ENCODE peak calls at places on chromosomes 4 and X, in seven cellular contexts. L is A549, F is HT-29, T is anterior cingulate cortex, S is fibroblast of lung, I is HEK293T, M is neural progenitor cell. V is an unnamed sample.
A peak's percentile ranks its signal among the peaks of the same experiment; 100 is the strongest.

GRCh38 chr4:155675709-155676429 is 9.2 kb downstream of the GUCY1A1 start:
- DNase-seq in L (no peak), F (no peak), T (no peak), S (no peak), I (peak; percentile 38), M (peak; percentile 24), V (no peak)

GRCh38 chrX:133402042-133402453 is 13.2 kb downstream of the GPC4 start:
- DNase-seq in L (no peak), F (no peak), T (no peak), S (peak; percentile 61), I (no peak), M (no peak), V (no peak)

GRCh38 chr4:76626686-76627465 is 191.8 kb downstream of the SHROOM3 start:
- DNase-seq in L (peak; percentile 20), F (no peak), T (no peak), S (peak; percentile 47), I (peak; percentile 40), M (no peak), V (no peak)

GRCh38 chr4:102612195-102612594 is 111.0 kb downstream of the NFKB1 start:
- DNase-seq in L (no peak), F (no peak), T (no peak), S (no peak), I (no peak), M (no peak), V (no peak)

GRCh38 chrX:45515262-45516215 is 314.9 kb upstream of the DIPK2B start:
- DNase-seq in L (peak; percentile 56), F (peak; percentile 80), T (peak; percentile 3), S (peak; percentile 95), I (peak; percentile 42), M (peak; percentile 49), V (peak; percentile 17)

GRCh38 chrX:70494441-70494840 is 49.8 kb downstream of the DLG3 start:
- DNase-seq in L (peak; percentile 13), F (no peak), T (no peak), S (no peak), I (no peak), M (no peak), V (no peak)

GRCh38 chrX:121389976-121390709 is 342.7 kb downstream of the GLUD2 start:
- DNase-seq in L (no peak), F (peak; percentile 66), T (no peak), S (no peak), I (no peak), M (no peak), V (no peak)

GRCh38 chr4:89939994-89940393 is 45.3 kb downstream of the MMRN1 start:
- DNase-seq in L (no peak), F (no peak), T (peak; percentile 1), S (peak; percentile 86), I (no peak), M (no peak), V (no peak)

GRCh38 chr4:102343964-102344519 is 1.2 kb downstream of the SLC39A8 start:
- DNase-seq in L (no peak), F (no peak), T (no peak), S (no peak), I (no peak), M (peak; percentile 56), V (no peak)

GRCh38 chr4:4866833-4867744 is 7.6 kb downstream of the MSX1 start:
- DNase-seq in L (no peak), F (no peak), T (no peak), S (no peak), I (no peak), M (peak; percentile 84), V (no peak)

GRCh38 chr4:173448103-173448502 is 49.2 kb upstream of the SCRG1 start:
- DNase-seq in L (no peak), F (no peak), T (peak; percentile 9), S (peak; percentile 74), I (no peak), M (no peak), V (peak; percentile 19)

GRCh38 chr4:174365018-174365587 is 81.4 kb downstream of the CEP44 start:
- DNase-seq in L (no peak), F (peak; percentile 57), T (no peak), S (peak; percentile 61), I (peak; percentile 20), M (peak; percentile 46), V (no peak)

GRCh38 chr4:44716597-44716996 is 9.8 kb downstream of the GNPDA2 start:
- DNase-seq in L (no peak), F (no peak), T (no peak), S (no peak), I (no peak), M (no peak), V (no peak)

V was measured in amygdala.